ENCODE peak calls at places on chromosomes 2 and 18, in eight cellular contexts. One of them, this sample, is unnamed.

GRCh38 chr2:218317232-218317630 is 24.9 kb upstream of the TMBIM1 start:
- DNase-seq in psoas muscle: no peak
- DNase-seq in neuronal stem cell: no peak
- DNase-seq in tibial nerve: no peak
- DNase-seq in fibroblast of lung: no peak
- DNase-seq in CD8-positive, alpha-beta memory T cell: no peak
- DNase-seq in pancreas: no peak
- DNase-seq in esophagus squamous epithelium: no peak
- DNase-seq in this sample: no peak

GRCh38 chr2:84735383-84735782 is 145.5 kb downstream of the TRABD2A start:
- DNase-seq in CD8-positive, alpha-beta memory T cell: no peak
- DNase-seq in fibroblast of lung: no peak
- DNase-seq in esophagus squamous epithelium: no peak
- DNase-seq in neuronal stem cell: no peak
- DNase-seq in pancreas: no peak
- DNase-seq in psoas muscle: no peak
- DNase-seq in tibial nerve: no peak
- DNase-seq in this sample: no peak

GRCh38 chr18:76480913-76481312 is 14.1 kb downstream of the ZNF516 start:
- DNase-seq in tibial nerve: no peak
- DNase-seq in psoas muscle: no peak
- DNase-seq in CD8-positive, alpha-beta memory T cell: no peak
- DNase-seq in neuronal stem cell: no peak
- DNase-seq in fibroblast of lung: no peak
- DNase-seq in esophagus squamous epithelium: no peak
- DNase-seq in pancreas: no peak
- DNase-seq in this sample: no peak

GRCh38 chr2:119468154-119468955 is 36.7 kb downstream of the TMEM37 start:
- DNase-seq in CD8-positive, alpha-beta memory T cell: no peak
- DNase-seq in tibial nerve: no peak
- DNase-seq in esophagus squamous epithelium: no peak
- DNase-seq in psoas muscle: no peak
- DNase-seq in pancreas: no peak
- DNase-seq in neuronal stem cell: no peak
- DNase-seq in fibroblast of lung: peak; percentile 34
- DNase-seq in this sample: no peak

GRCh38 chr18:80252136-80252535 is 4.8 kb upstream of the PARD6G start:
- DNase-seq in CD8-positive, alpha-beta memory T cell: no peak
- DNase-seq in psoas muscle: no peak
- DNase-seq in pancreas: no peak
- DNase-seq in esophagus squamous epithelium: no peak
- DNase-seq in tibial nerve: no peak
- DNase-seq in neuronal stem cell: no peak
- DNase-seq in fibroblast of lung: peak; percentile 26
- DNase-seq in this sample: no peak

GRCh38 chr2:235170536-235171510 is 219.0 kb downstream of the SH3BP4 start:
- DNase-seq in esophagus squamous epithelium: no peak
- DNase-seq in fibroblast of lung: peak; percentile 28
- DNase-seq in pancreas: no peak
- DNase-seq in psoas muscle: peak; percentile 55
- DNase-seq in tibial nerve: no peak
- DNase-seq in CD8-positive, alpha-beta memory T cell: no peak
- DNase-seq in neuronal stem cell: peak; percentile 12
- DNase-seq in this sample: no peak

GRCh38 chr2:136486115-136486514 is 279.2 kb upstream of the THSD7B start:
- DNase-seq in tibial nerve: no peak
- DNase-seq in fibroblast of lung: no peak
- DNase-seq in psoas muscle: no peak
- DNase-seq in esophagus squamous epithelium: no peak
- DNase-seq in CD8-positive, alpha-beta memory T cell: no peak
- DNase-seq in pancreas: no peak
- DNase-seq in neuronal stem cell: no peak
- DNase-seq in this sample: no peak

GRCh38 chr18:6764382-6764781 is 34.9 kb downstream of the ARHGAP28 start:
- DNase-seq in pancreas: no peak
- DNase-seq in tibial nerve: no peak
- DNase-seq in neuronal stem cell: no peak
- DNase-seq in esophagus squamous epithelium: no peak
- DNase-seq in fibroblast of lung: no peak
- DNase-seq in psoas muscle: no peak
- DNase-seq in CD8-positive, alpha-beta memory T cell: no peak
- DNase-seq in this sample: no peak

GRCh38 chr2:16051046-16051489 is 110.7 kb downstream of the MYCN start:
- DNase-seq in pancreas: no peak
- DNase-seq in esophagus squamous epithelium: no peak
- DNase-seq in tibial nerve: no peak
- DNase-seq in psoas muscle: no peak
- DNase-seq in CD8-positive, alpha-beta memory T cell: no peak
- DNase-seq in neuronal stem cell: no peak
- DNase-seq in fibroblast of lung: no peak
- DNase-seq in this sample: no peak

GRCh38 chr18:21803495-21803894 is 62.9 kb downstream of the MIB1 start:
- DNase-seq in CD8-positive, alpha-beta memory T cell: no peak
- DNase-seq in psoas muscle: no peak
- DNase-seq in neuronal stem cell: no peak
- DNase-seq in pancreas: no peak
- DNase-seq in esophagus squamous epithelium: no peak
- DNase-seq in fibroblast of lung: peak; percentile 55
- DNase-seq in tibial nerve: no peak
- DNase-seq in this sample: no peak

GRCh38 chr18:59395226-59396175 is 36.4 kb upstream of the LMAN1 start:
- DNase-seq in esophagus squamous epithelium: no peak
- DNase-seq in psoas muscle: no peak
- DNase-seq in pancreas: no peak
- DNase-seq in neuronal stem cell: no peak
- DNase-seq in tibial nerve: no peak
- DNase-seq in CD8-positive, alpha-beta memory T cell: no peak
- DNase-seq in fibroblast of lung: no peak
- DNase-seq in this sample: no peak

GRCh38 chr2:47072018-47072691 is 83.0 kb downstream of the STPG4 start:
- DNase-seq in tibial nerve: peak; percentile 88
- DNase-seq in pancreas: no peak
- DNase-seq in psoas muscle: peak; percentile 91
- DNase-seq in fibroblast of lung: peak; percentile 90
- DNase-seq in esophagus squamous epithelium: no peak
- DNase-seq in neuronal stem cell: no peak
- DNase-seq in CD8-positive, alpha-beta memory T cell: no peak
- DNase-seq in this sample: no peak

GRCh38 chr2:212766921-212767320 is 228.3 kb upstream of the ERBB4 start:
- DNase-seq in pancreas: no peak
- DNase-seq in fibroblast of lung: peak; percentile 1
- DNase-seq in CD8-positive, alpha-beta memory T cell: no peak
- DNase-seq in esophagus squamous epithelium: no peak
- DNase-seq in tibial nerve: no peak
- DNase-seq in psoas muscle: no peak
- DNase-seq in neuronal stem cell: no peak
- DNase-seq in this sample: no peak

GRCh38 chr2:96866986-96867755 is 2.7 kb downstream of the SEMA4C start:
- DNase-seq in tibial nerve: no peak
- DNase-seq in psoas muscle: no peak
- DNase-seq in pancreas: no peak
- DNase-seq in neuronal stem cell: no peak
- DNase-seq in CD8-positive, alpha-beta memory T cell: no peak
- DNase-seq in fibroblast of lung: no peak
- DNase-seq in esophagus squamous epithelium: no peak
- DNase-seq in this sample: no peak

DNA sequence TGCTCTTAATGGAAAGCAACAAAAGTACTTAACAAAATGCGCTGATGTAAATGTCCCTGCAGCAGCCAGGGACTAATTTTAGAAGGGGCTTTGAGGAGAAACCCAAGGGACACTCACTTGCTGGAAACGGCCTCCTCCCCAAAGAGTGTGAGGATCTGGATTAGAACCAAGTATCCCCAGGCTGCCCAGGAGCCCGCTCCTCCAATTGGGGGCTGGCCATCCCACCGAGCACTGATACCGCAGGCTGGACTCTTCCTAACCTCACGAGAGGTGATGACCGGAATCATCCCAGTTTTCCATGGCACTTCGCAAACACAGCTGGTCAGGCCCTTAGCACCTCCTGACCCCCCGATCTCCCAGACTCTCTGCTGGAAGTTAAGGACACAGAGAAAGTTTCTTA is 87.6 kb downstream of the HDAC4 start:
- DNase-seq in psoas muscle: no peak
- DNase-seq in CD8-positive, alpha-beta memory T cell: no peak
- DNase-seq in pancreas: no peak
- DNase-seq in fibroblast of lung: no peak
- DNase-seq in esophagus squamous epithelium: no peak
- DNase-seq in tibial nerve: no peak
- DNase-seq in neuronal stem cell: no peak
- DNase-seq in this sample: no peak
- H3K4me1 ChIP-seq in psoas muscle: peaks cover 61% of the 10 kb centered on the region
- H3K4me1 ChIP-seq in CD8-positive, alpha-beta memory T cell: peaks cover under 1% of the 10 kb centered on the region
- H3K4me1 ChIP-seq in pancreas: peaks cover 6% of the 10 kb centered on the region
- H3K4me1 ChIP-seq in fibroblast of lung: peaks cover 15% of the 10 kb centered on the region
- H3K4me1 ChIP-seq in esophagus squamous epithelium: peaks cover 80% of the 10 kb centered on the region
- H3K4me1 ChIP-seq in tibial nerve: peaks cover 33% of the 10 kb centered on the region
- H3K4me1 ChIP-seq in neuronal stem cell: peaks cover 7% of the 10 kb centered on the region
- H3K4me1 ChIP-seq in this sample: peaks cover 8% of the 10 kb centered on the region

DNA sequence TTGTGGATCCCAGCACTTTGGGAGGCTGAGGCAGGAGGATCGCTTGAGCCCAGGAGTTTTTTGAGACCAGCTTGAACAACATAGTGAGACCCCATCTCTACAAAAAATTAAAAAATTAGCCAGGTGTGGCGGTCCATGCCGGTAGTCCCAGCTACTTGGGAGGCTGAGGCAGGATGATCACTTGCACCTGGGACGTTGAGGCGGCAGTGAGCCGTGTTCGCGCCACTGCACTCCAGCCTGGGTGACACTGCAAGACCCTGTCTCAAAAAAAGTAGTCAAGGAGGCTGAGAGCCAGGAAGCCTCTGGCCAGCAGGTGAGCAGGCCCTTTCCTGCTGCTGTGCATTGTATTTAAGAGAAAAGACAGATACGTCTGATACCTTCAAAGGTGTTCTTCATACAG is 11.1 kb upstream of the PROC start:
- DNase-seq in fibroblast of lung: no peak
- DNase-seq in pancreas: no peak
- DNase-seq in tibial nerve: no peak
- DNase-seq in psoas muscle: no peak
- DNase-seq in CD8-positive, alpha-beta memory T cell: no peak
- DNase-seq in neuronal stem cell: no peak
- DNase-seq in esophagus squamous epithelium: no peak
- DNase-seq in this sample: no peak
- H3K27ac ChIP-seq in fibroblast of lung: no peak overlapping the region
- H3K27ac ChIP-seq in pancreas: no peak overlapping the region
- H3K27ac ChIP-seq in tibial nerve: peak overlapping the region; percentile 34
- H3K27ac ChIP-seq in psoas muscle: peak overlapping the region; percentile 96
- H3K27ac ChIP-seq in CD8-positive, alpha-beta memory T cell: no peak overlapping the region
- H3K27ac ChIP-seq in neuronal stem cell: no peak overlapping the region
- H3K27ac ChIP-seq in esophagus squamous epithelium: no peak overlapping the region
- H3K27ac ChIP-seq in this sample: peak overlapping the region; percentile 87

GRCh38 chr2:191012845-191013616 is 940 bp downstream of the STAT1 start:
- DNase-seq in psoas muscle: no peak
- DNase-seq in fibroblast of lung: peak; percentile 49
- DNase-seq in esophagus squamous epithelium: no peak
- DNase-seq in tibial nerve: no peak
- DNase-seq in pancreas: no peak
- DNase-seq in CD8-positive, alpha-beta memory T cell: no peak
- DNase-seq in neuronal stem cell: no peak
- DNase-seq in this sample: no peak

GRCh38 chr2:191009541-191010374 is 4.2 kb downstream of the STAT1 start:
- DNase-seq in CD8-positive, alpha-beta memory T cell: no peak
- DNase-seq in esophagus squamous epithelium: no peak
- DNase-seq in pancreas: no peak
- DNase-seq in fibroblast of lung: peak; percentile 34
- DNase-seq in psoas muscle: no peak
- DNase-seq in tibial nerve: no peak
- DNase-seq in neuronal stem cell: no peak
- DNase-seq in this sample: no peak

GRCh38 chr2:191013617-191013875 is 425 bp downstream of the STAT1 start:
- DNase-seq in esophagus squamous epithelium: no peak
- DNase-seq in pancreas: no peak
- DNase-seq in psoas muscle: no peak
- DNase-seq in tibial nerve: no peak
- DNase-seq in neuronal stem cell: no peak
- DNase-seq in CD8-positive, alpha-beta memory T cell: no peak
- DNase-seq in fibroblast of lung: no peak
- DNase-seq in this sample: no peak

GRCh38 chr2:191012346-191012745 is 1.6 kb downstream of the STAT1 start:
- DNase-seq in fibroblast of lung: no peak
- DNase-seq in neuronal stem cell: no peak
- DNase-seq in esophagus squamous epithelium: no peak
- DNase-seq in CD8-positive, alpha-beta memory T cell: no peak
- DNase-seq in tibial nerve: no peak
- DNase-seq in pancreas: no peak
- DNase-seq in psoas muscle: no peak
- DNase-seq in this sample: no peak

DNA sequence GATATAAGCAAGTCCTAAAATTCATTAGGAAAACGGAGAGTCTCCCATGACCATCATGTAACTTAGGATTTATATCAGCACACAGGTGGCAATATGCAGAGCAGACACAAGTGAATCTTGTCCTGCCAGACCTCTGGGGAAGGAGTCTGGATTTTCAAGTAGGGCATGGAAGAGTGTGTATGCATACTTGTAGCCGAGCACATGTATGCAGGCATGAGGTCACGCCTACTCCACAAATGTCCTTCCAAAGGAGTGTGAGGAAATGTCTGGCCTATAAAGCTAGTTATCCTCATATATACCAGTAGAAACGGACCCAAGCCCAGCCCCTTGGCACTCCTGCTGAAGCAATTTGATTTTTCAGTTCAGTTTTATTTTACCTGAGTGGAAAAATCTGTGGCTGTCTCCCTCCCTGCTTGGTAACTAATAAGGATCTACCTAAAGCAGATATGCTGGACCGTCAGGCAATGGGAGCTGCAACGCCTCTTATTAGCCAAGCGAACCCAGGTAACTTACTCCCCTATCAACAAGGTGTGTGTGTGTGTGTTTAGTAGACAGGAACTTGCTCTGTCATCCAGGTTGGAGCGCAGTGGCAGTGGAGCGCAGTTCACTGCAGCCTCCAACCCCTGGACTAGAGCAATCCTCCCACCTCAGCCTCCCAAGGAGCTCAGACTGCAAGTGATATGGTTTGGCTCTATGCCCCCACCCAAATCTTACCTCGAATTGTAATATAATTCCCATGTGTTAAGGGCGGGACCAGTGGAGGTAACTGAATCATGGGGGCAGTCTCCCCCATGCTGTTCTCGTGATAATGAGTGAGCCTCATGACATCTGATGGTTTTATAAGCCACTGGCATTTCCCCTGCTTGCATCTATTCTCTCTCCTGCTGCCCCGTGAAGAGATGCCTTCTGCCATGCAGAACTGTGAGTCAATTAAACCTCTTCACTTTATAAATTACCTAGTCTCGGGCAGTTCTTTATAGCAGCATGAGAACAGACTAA is 2.8 kb downstream of the STAT1 start:
- DNase-seq in CD8-positive, alpha-beta memory T cell: no peak
- DNase-seq in fibroblast of lung: no peak
- DNase-seq in psoas muscle: no peak
- DNase-seq in pancreas: no peak
- DNase-seq in esophagus squamous epithelium: no peak
- DNase-seq in tibial nerve: no peak
- DNase-seq in neuronal stem cell: no peak
- DNase-seq in this sample: no peak
- H3K36me3 ChIP-seq in CD8-positive, alpha-beta memory T cell: peaks cover 31% of the 10 kb centered on the region
- H3K36me3 ChIP-seq in fibroblast of lung: peaks cover 13% of the 10 kb centered on the region
- H3K36me3 ChIP-seq in psoas muscle: peaks cover 47% of the 10 kb centered on the region
- H3K36me3 ChIP-seq in pancreas: peaks cover 11% of the 10 kb centered on the region
- H3K36me3 ChIP-seq in esophagus squamous epithelium: peaks cover 13% of the 10 kb centered on the region
- H3K36me3 ChIP-seq in tibial nerve: peaks cover 8% of the 10 kb centered on the region
- H3K36me3 ChIP-seq in neuronal stem cell: peaks cover 3% of the 10 kb centered on the region
- H3K36me3 ChIP-seq in this sample: no peaks in the 10 kb centered on the region

GRCh38 chr2:189116984-189117383 is 62.6 kb downstream of the COL5A2 start:
- DNase-seq in tibial nerve: no peak
- DNase-seq in neuronal stem cell: no peak
- DNase-seq in pancreas: no peak
- DNase-seq in psoas muscle: no peak
- DNase-seq in fibroblast of lung: peak; percentile 56
- DNase-seq in CD8-positive, alpha-beta memory T cell: no peak
- DNase-seq in esophagus squamous epithelium: no peak
- DNase-seq in this sample: no peak
- H3K4me1 ChIP-seq in tibial nerve: peaks cover 7% of the 10 kb centered on the region
- H3K4me1 ChIP-seq in neuronal stem cell: peaks cover 4% of the 10 kb centered on the region
- H3K4me1 ChIP-seq in pancreas: no peaks in the 10 kb centered on the region
- H3K4me1 ChIP-seq in psoas muscle: no peaks in the 10 kb centered on the region
- H3K4me1 ChIP-seq in fibroblast of lung: peaks cover 14% of the 10 kb centered on the region
- H3K4me1 ChIP-seq in CD8-positive, alpha-beta memory T cell: no peaks in the 10 kb centered on the region
- H3K4me1 ChIP-seq in esophagus squamous epithelium: peaks cover 13% of the 10 kb centered on the region
- H3K4me1 ChIP-seq in this sample: no peaks in the 10 kb centered on the region

This sample was measured in prostate gland.